ENCODE peak calls at places on chromosomes 5 and 9, in six cellular contexts. Q is A673, Z is fibroblast of lung, M is mammary epithelial cell, Y is PC-9, A is HCT116. K is an unnamed sample.
A peak's percentile ranks its signal among the peaks of the same experiment; 100 is the strongest.

GRCh38 chr9:89743216-89743575 is 138.4 kb downstream of the GADD45G start:
- DNase-seq in Q (no peak), Z (no peak), M (no peak), Y (no peak), A (no peak), K (no peak)

GRCh38 chr5:36950586-36951457 is 74.3 kb downstream of the NIPBL start:
- DNase-seq in Q (no peak), Z (peak; percentile 45), M (peak; percentile 63), Y (peak; percentile 65), A (no peak), K (peak; percentile 83)

GRCh38 chr5:96381526-96381925 is 51.5 kb downstream of the PCSK1 start:
- DNase-seq in Q (no peak), Z (no peak), M (no peak), Y (no peak), A (no peak), K (no peak)

GRCh38 chr5:168073311-168073710 is 218.1 kb upstream of the WWC1 start:
- DNase-seq in Q (no peak), Z (no peak), M (no peak), Y (no peak), A (no peak), K (no peak)

GRCh38 chr5:72356361-72356760 is 36.2 kb downstream of the PTCD2 start:
- DNase-seq in Q (no peak), Z (no peak), M (no peak), Y (no peak), A (no peak), K (no peak)

GRCh38 chr9:14441976-14442651 is 128.2 kb upstream of the NFIB start:
- DNase-seq in Q (peak; percentile 46), Z (no peak), M (no peak), Y (no peak), A (peak; percentile 72), K (peak; percentile 17)

GRCh38 chr5:80659111-80659510 is 4.3 kb upstream of the DHFR start:
- DNase-seq in Q (no peak), Z (peak; percentile 24), M (peak; percentile 25), Y (no peak), A (no peak), K (no peak)

GRCh38 chr5:137488516-137488915 is 10.6 kb downstream of the SPOCK1 start:
- DNase-seq in Q (no peak), Z (no peak), M (no peak), Y (no peak), A (no peak), K (no peak)

GRCh38 chr5:16502866-16503265 is 37.3 kb upstream of the ZNF622 start:
- DNase-seq in Q (peak; percentile 58), Z (no peak), M (peak; percentile 33), Y (peak; percentile 69), A (no peak), K (peak; percentile 75)

GRCh38 chr5:11903121-11903613 is 1.1 kb downstream of the CTNND2 start:
- DNase-seq in Q (no peak), Z (no peak), M (no peak), Y (no peak), A (no peak), K (no peak)

DNA sequence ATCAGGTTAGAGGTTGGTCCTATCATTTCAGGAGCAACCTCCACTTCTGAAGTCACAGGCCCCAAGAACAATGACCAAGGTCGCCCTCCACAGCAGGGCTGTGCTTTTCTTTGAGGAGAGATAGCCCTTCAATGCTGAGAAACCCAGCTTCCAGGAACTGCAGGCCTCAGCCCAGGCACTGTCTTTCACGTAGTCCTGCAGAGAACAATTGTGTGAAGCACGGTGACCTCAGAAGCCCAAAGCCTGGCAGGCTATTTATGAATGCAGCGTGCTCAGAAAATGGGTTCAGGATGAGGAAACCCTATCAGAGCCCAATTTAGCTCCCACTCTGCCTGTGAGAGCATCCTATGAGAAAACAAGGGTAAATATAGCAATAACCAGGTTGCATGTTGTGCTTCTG is 388.3 kb downstream of the PLK2 start:
- DNase-seq in Q (no peak), Z (no peak), M (no peak), Y (no peak), A (no peak), K (no peak)
- H3K27ac ChIP-seq in Q (no peak overlapping the region), Z (no peak overlapping the region), M (no peak overlapping the region), Y (no peak overlapping the region), A (no peak overlapping the region), K (no peak overlapping the region)

GRCh38 chr9:86275962-86276361 is 6.4 kb downstream of the ISCA1 start:
- DNase-seq in Q (no peak), Z (no peak), M (no peak), Y (no peak), A (no peak), K (no peak)
- TF ChIP-seq CTCF in Q (peak; percentile 42), Z (peak; percentile 31), M (no peak), Y (peak; percentile 34), A (peak; percentile 27), K (no peak)

GRCh38 chr9:122226142-122226757 is 2.5 kb downstream of the LHX6 start:
- DNase-seq in Q (no peak), Z (no peak), M (no peak), Y (no peak), A (no peak), K (no peak)

GRCh38 chr9:122226758-122227575 is 1.8 kb downstream of the LHX6 start:
- DNase-seq in Q (no peak), Z (no peak), M (no peak), Y (no peak), A (no peak), K (no peak)

GRCh38 chr9:122227576-122227903 is 1.2 kb downstream of the LHX6 start:
- DNase-seq in Q (no peak), Z (no peak), M (no peak), Y (no peak), A (no peak), K (peak; percentile 16)

GRCh38 chr9:122228191-122228905 is 409 bp downstream of the LHX6 start:
- DNase-seq in Q (no peak), Z (no peak), M (no peak), Y (no peak), A (no peak), K (no peak)

GRCh38 chr9:122228906-122229837 is at the start of gene LHX6:
- DNase-seq in Q (no peak), Z (peak; percentile 27), M (peak; percentile 54), Y (no peak), A (no peak), K (peak; percentile 38)
- TF ChIP-seq EZH2 in Q (peak; percentile 94), Z (peak; percentile 95), M (peak; percentile 48), Y (no peak), A (no peak), K (no peak)

DNA sequence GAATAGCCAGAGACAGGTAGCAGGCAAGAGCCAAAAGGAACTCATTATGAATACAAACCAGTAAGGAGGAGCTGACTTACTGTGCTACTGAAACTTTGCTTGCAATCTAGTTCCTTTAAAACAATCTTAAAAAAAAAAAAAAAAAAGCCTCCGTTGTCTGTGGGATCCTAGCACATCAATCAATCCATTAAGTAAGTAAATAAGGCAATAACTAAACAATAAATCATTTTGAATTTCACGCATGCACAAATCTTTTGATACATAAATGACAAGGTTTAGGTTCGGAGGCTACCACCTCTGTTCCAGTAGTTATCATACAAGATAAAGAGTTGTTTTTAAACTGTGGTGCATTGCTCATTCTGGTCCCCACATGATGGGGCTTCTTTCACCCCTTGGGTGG is 151.2 kb upstream of the MPDZ start:
- DNase-seq in Q (no peak), Z (no peak), M (no peak), Y (no peak), A (no peak), K (no peak)
- H3K27ac ChIP-seq in Q (no peak overlapping the region), Z (no peak overlapping the region), M (no peak overlapping the region), Y (no peak overlapping the region), A (no peak overlapping the region), K (no peak overlapping the region)

GRCh38 chr9:129143461-129143927 is 32.3 kb downstream of the PTPA start:
- DNase-seq in Q (no peak), Z (peak; percentile 86), M (no peak), Y (no peak), A (no peak), K (no peak)
- TF ChIP-seq CTCF in Q (no peak), Z (no peak), M (no peak), Y (no peak), A (no peak), K (no peak)

GRCh38 chr9:971901-972511 is 4.4 kb upstream of the DMRT3 start:
- DNase-seq in Q (no peak), Z (no peak), M (no peak), Y (no peak), A (no peak), K (no peak)

GRCh38 chr9:970310-971002 is 6.0 kb upstream of the DMRT3 start:
- DNase-seq in Q (no peak), Z (no peak), M (no peak), Y (no peak), A (no peak), K (no peak)

GRCh38 chr9:973295-973842 is 3.1 kb upstream of the DMRT3 start:
- DNase-seq in Q (no peak), Z (no peak), M (no peak), Y (no peak), A (no peak), K (no peak)

GRCh38 chr9:974064-974992 is 2.1 kb upstream of the DMRT3 start:
- DNase-seq in Q (no peak), Z (no peak), M (no peak), Y (no peak), A (no peak), K (no peak)

DNA sequence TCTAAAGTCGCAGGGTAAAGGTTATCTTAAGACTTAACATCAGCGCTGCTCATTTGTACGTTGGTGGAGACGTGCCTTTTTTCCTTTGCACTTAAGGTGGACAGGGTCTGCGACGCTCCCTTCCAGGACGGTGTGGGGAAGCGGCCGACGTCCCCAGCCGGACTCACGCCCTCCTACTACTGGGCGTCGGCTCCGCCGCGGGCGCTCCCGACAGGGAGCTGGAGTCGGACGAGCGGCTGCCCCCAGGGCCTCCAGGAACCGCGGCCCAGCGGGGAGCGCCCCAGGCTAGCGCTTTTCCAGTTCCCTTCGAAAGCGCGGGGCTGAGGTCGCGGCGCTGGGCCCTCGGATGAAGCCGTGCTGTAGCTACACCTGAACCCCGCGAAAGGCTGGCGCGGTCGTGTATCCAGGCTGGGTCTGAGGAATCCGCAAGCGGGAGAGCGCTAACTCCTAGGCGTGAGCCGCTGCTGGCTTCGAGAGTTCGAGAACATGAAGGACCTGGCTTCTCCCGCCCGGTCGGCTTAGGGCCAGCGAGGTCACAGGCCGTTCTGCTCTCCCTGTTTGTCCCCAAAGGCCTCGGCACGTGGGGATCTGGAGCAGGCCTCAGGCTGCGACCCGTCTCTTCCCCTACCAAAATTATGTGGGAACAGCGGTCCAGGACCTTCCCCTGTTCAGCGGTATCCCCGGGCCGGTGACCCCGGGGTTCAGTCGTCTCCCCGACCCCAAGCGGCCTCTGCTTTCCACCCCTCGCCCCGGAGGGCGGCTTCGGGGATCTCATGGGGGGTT is 3.8 kb upstream of the DMRT3 start:
- DNase-seq in Q (no peak), Z (no peak), M (no peak), Y (no peak), A (no peak), K (no peak)
- TF ChIP-seq EZH2 in Q (peak; percentile 75), Z (peak; percentile 99), M (peak; percentile 80), Y (no peak), A (no peak), K (no peak)

GRCh38 chr5:65451436-65451835 is 30.3 kb downstream of the ADAMTS6 start:
- DNase-seq in Q (no peak), Z (no peak), M (no peak), Y (no peak), A (no peak), K (no peak)
- H3K27ac ChIP-seq in Q (no peak overlapping the region), Z (no peak overlapping the region), M (no peak overlapping the region), Y (no peak overlapping the region), A (no peak overlapping the region), K (no peak overlapping the region)

GRCh38 chr5:110865400-110866094 is 126.7 kb downstream of the SLC25A46 start:
- DNase-seq in Q (peak; percentile 56), Z (no peak), M (peak; percentile 58), Y (no peak), A (peak; percentile 22), K (peak; percentile 68)
- TF ChIP-seq CTCF in Q (peak; percentile 73), Z (peak; percentile 53), M (peak; percentile 89), Y (peak; percentile 64), A (peak; percentile 27), K (peak; percentile 78)

K was measured in PC-3.